ENCODE peak calls at places on chromosomes 2 and 18, in ten cellular contexts. T, X, Q, D, U, F, A, B, O and W are unnamed samples.

GRCh38 chr2:136025057-136025973 is 39.9 kb upstream of the DARS1 start:
- DNase-seq in O (peak; percentile 67), F (peak; percentile 89), B (peak; percentile 83), A (peak; percentile 67), Q (peak; percentile 72), U (no peak), T (peak; percentile 71), D (peak; percentile 85), X (no peak), W (peak; percentile 16)

GRCh38 chr2:146312899-146313298 is 1531.9 kb upstream of the ACVR2A start:
- DNase-seq in A (peak; percentile 59), Q (no peak), F (no peak), D (no peak), U (no peak), O (no peak), B (no peak), X (no peak), T (no peak), W (no peak)

GRCh38 chr2:114515901-114516300 is 73.5 kb downstream of the DPP10 start:
- DNase-seq in A (no peak), F (no peak), D (no peak), T (no peak), Q (no peak), U (no peak), X (no peak), O (no peak), B (no peak), W (no peak)

GRCh38 chr2:232211743-232212686 is 166.5 kb upstream of the ALPP start:
- DNase-seq in U (no peak), D (no peak), B (no peak), A (no peak), F (no peak), T (no peak), Q (no peak), X (no peak), O (no peak), W (no peak)

GRCh38 chr18:51135361-51135760 is 62.1 kb downstream of the MEX3C start:
- DNase-seq in B (no peak), F (no peak), O (no peak), Q (no peak), D (no peak), U (peak; percentile 7), X (peak; percentile 58), A (peak; percentile 69), T (no peak), W (peak; percentile 9)

GRCh38 chr2:29463181-29463900 is 348.1 kb downstream of the CLIP4 start:
- DNase-seq in D (no peak), Q (no peak), A (peak; percentile 80), T (no peak), B (no peak), X (peak; percentile 49), F (no peak), U (peak; percentile 41), O (no peak), W (peak; percentile 50)

GRCh38 chr2:145123606-145124005 is 603.7 kb upstream of the ZEB2 start:
- DNase-seq in T (no peak), D (peak; percentile 71), F (no peak), O (no peak), B (no peak), Q (peak; percentile 6), X (peak; percentile 4), A (peak; percentile 64), U (no peak), W (no peak)

GRCh38 chr2:207008105-207008990 is 69.0 kb downstream of the CPO start:
- DNase-seq in F (peak; percentile 29), B (no peak), T (no peak), Q (no peak), U (no peak), X (peak; percentile 21), A (peak; percentile 85), D (no peak), O (no peak), W (no peak)

GRCh38 chr2:231900975-231901374 is 25.2 kb downstream of the NPPC start:
- DNase-seq in X (no peak), F (peak; percentile 57), A (no peak), O (no peak), T (no peak), B (no peak), U (no peak), Q (no peak), D (peak; percentile 17), W (no peak)

GRCh38 chr2:240813231-240813921 is 6.6 kb downstream of the KIF1A start:
- DNase-seq in X (no peak), O (no peak), D (no peak), F (no peak), U (no peak), Q (no peak), T (no peak), A (no peak), B (no peak), W (no peak)

GRCh38 chr2:86815616-86816015 is 24.9 kb upstream of the CD8A start:
- DNase-seq in Q (no peak), U (no peak), X (no peak), F (no peak), D (no peak), B (no peak), O (no peak), T (no peak), A (no peak), W (no peak)

GRCh38 chr18:5434425-5434824 is 109.4 kb downstream of the EPB41L3 start:
- DNase-seq in T (no peak), Q (no peak), F (no peak), A (no peak), X (no peak), B (no peak), O (no peak), D (no peak), U (no peak), W (no peak)

GRCh38 chr2:26758790-26759321 is 5.2 kb upstream of the SLC35F6 start:
- DNase-seq in Q (no peak), F (no peak), X (peak; percentile 23), A (no peak), B (no peak), O (no peak), T (no peak), U (no peak), D (peak; percentile 3), W (no peak)

GRCh38 chr18:79404567-79404910 is 8.8 kb downstream of the NFATC1 start:
- DNase-seq in B (no peak), O (no peak), F (no peak), U (no peak), D (peak; percentile 32), Q (no peak), A (no peak), X (no peak), T (no peak), W (no peak)

GRCh38 chr2:145777297-145777696 is 1257.4 kb upstream of the ZEB2 start:
- DNase-seq in T (no peak), F (no peak), X (no peak), Q (no peak), A (peak; percentile 78), B (no peak), O (no peak), D (no peak), U (no peak), W (no peak)

GRCh38 chr2:55894720-55895119 is 28.9 kb downstream of the EFEMP1 start:
- DNase-seq in Q (no peak), F (no peak), X (no peak), B (no peak), A (no peak), U (no peak), D (no peak), T (no peak), O (no peak), W (no peak)

GRCh38 chr2:129872438-129872837 is 107.0 kb upstream of the RAB6C start:
- DNase-seq in B (no peak), Q (no peak), O (no peak), T (no peak), F (no peak), U (no peak), X (no peak), D (no peak), A (no peak), W (no peak)

GRCh38 chr2:120305296-120305695 is 40.6 kb upstream of the INHBB start:
- DNase-seq in B (no peak), Q (peak; percentile 32), T (no peak), A (peak; percentile 36), F (no peak), D (no peak), X (no peak), O (no peak), U (no peak), W (no peak)

GRCh38 chr2:38654495-38655381 is 11.2 kb upstream of the GALM start:
- DNase-seq in B (no peak), X (no peak), D (no peak), U (no peak), A (no peak), Q (no peak), F (no peak), T (no peak), O (no peak), W (no peak)

GRCh38 chr2:20523798-20524197 is 76.9 kb downstream of the RHOB start:
- DNase-seq in T (no peak), F (no peak), O (no peak), Q (no peak), D (no peak), X (no peak), A (no peak), U (no peak), B (no peak), W (no peak)

GRCh38 chr2:120779781-120780283 is 44.2 kb downstream of the GLI2 start:
- DNase-seq in O (no peak), A (peak; percentile 73), Q (no peak), F (no peak), U (no peak), B (no peak), T (no peak), X (peak; percentile 73), D (no peak), W (no peak)

GRCh38 chr2:127418300-127419111 is at the start of gene PROC:
- DNase-seq in D (no peak), B (no peak), F (no peak), Q (no peak), U (no peak), A (no peak), O (no peak), T (no peak), X (no peak), W (no peak)

GRCh38 chr2:109020217-109020637 is 31.2 kb upstream of the EDAR start:
- DNase-seq in B (no peak), O (no peak), F (no peak), A (peak; percentile 56), T (no peak), D (no peak), U (peak; percentile 2), X (peak; percentile 32), Q (no peak), W (peak; percentile 18)

GRCh38 chr2:156430978-156431358 is 5.2 kb upstream of the GPD2 start:
- DNase-seq in Q (no peak), F (no peak), D (no peak), X (peak; percentile 42), O (peak; percentile 68), T (no peak), A (peak; percentile 62), B (no peak), U (no peak), W (no peak)